ENCODE peak calls at places on chromosomes 12 and 14, in six cellular contexts. D, U, L, H, Y and V are unnamed samples.
A peak's percentile ranks its signal among the peaks of the same experiment; 100 is the strongest.

GRCh38 chr14:22478670-22479069 is 110.4 kb downstream of the DAD1 start:
- DNase-seq in D (no peak), U (no peak), L (no peak), H (no peak), Y (peak; percentile 51), V (no peak)

GRCh38 chr14:37172936-37173613 is 669 bp upstream of the SLC25A21 start:
- DNase-seq in D (no peak), U (no peak), L (no peak), H (no peak), Y (no peak), V (no peak)

GRCh38 chr12:91105807-91106206 is 5.5 kb downstream of the LUM start:
- DNase-seq in D (no peak), U (no peak), L (no peak), H (no peak), Y (no peak), V (no peak)

GRCh38 chr14:73945159-73945670 is 4.7 kb downstream of the FAM161B start:
- DNase-seq in D (no peak), U (peak; percentile 59), L (no peak), H (no peak), Y (no peak), V (no peak)

GRCh38 chr12:39887824-39888223 is 218.1 kb downstream of the SLC2A13 start:
- DNase-seq in D (no peak), U (no peak), L (no peak), H (no peak), Y (no peak), V (no peak)

GRCh38 chr14:37819155-37820015 is 224.0 kb downstream of the TTC6 start:
- DNase-seq in D (no peak), U (no peak), L (no peak), H (no peak), Y (peak; percentile 94), V (no peak)

GRCh38 chr12:25985296-25985992 is 27.0 kb downstream of the RASSF8 start:
- DNase-seq in D (no peak), U (no peak), L (no peak), H (no peak), Y (no peak), V (no peak)

GRCh38 chr14:72965249-72965648 is 39.0 kb downstream of the DCAF4 start:
- DNase-seq in D (no peak), U (no peak), L (no peak), H (no peak), Y (peak; percentile 33), V (peak; percentile 56)

GRCh38 chr14:85233756-85234545 is 296.0 kb upstream of the FLRT2 start:
- DNase-seq in D (no peak), U (no peak), L (no peak), H (no peak), Y (peak; percentile 89), V (peak; percentile 71)

GRCh38 chr12:109744991-109745942 is 31.6 kb downstream of the FAM222A start:
- DNase-seq in D (no peak), U (no peak), L (no peak), H (no peak), Y (peak; percentile 47), V (peak; percentile 37)

GRCh38 chr12:131855521-131856142 is 27.4 kb downstream of the MMP17 start:
- DNase-seq in D (no peak), U (no peak), L (no peak), H (no peak), Y (no peak), V (no peak)

GRCh38 chr12:104345234-104346066 is 41.9 kb downstream of the EID3 start:
- DNase-seq in D (no peak), U (no peak), L (no peak), H (no peak), Y (no peak), V (no peak)

GRCh38 chr14:78902010-78902623 is 731.9 kb downstream of the NRXN3 start:
- DNase-seq in D (peak; percentile 6), U (peak; percentile 15), L (no peak), H (no peak), Y (peak; percentile 78), V (peak; percentile 44)

GRCh38 chr14:106556665-106557289 is 1030.4 kb downstream of the TMEM121 start:
- DNase-seq in D (no peak), U (peak; percentile 73), L (peak; percentile 57), H (no peak), Y (no peak), V (no peak)

GRCh38 chr14:100416081-100416480 is 92.9 kb downstream of the SLC25A47 start:
- DNase-seq in D (no peak), U (no peak), L (no peak), H (no peak), Y (no peak), V (no peak)

GRCh38 chr14:90677484-90678045 is 138.7 kb downstream of the TTC7B start:
- DNase-seq in D (peak; percentile 19), U (no peak), L (no peak), H (no peak), Y (peak; percentile 71), V (no peak)

GRCh38 chr12:27388650-27389049 is 56.0 kb downstream of the BMAL2 start:
- DNase-seq in D (no peak), U (no peak), L (no peak), H (no peak), Y (no peak), V (no peak)

GRCh38 chr12:114694436-114695304 is 10.7 kb upstream of the TBX3 start:
- DNase-seq in D (no peak), U (no peak), L (no peak), H (peak; percentile 75), Y (no peak), V (no peak)

GRCh38 chr12:107429006-107429698 is 256.4 kb upstream of the PWP1 start:
- DNase-seq in D (no peak), U (peak; percentile 27), L (no peak), H (peak; percentile 75), Y (no peak), V (no peak)

GRCh38 chr14:75011356-75012097 is 8.8 kb downstream of the EIF2B2 start:
- DNase-seq in D (peak; percentile 66), U (no peak), L (no peak), H (no peak), Y (peak; percentile 79), V (peak; percentile 82)

GRCh38 chr14:71399057-71399487 is 491.8 kb downstream of the PCNX1 start:
- DNase-seq in D (no peak), U (no peak), L (no peak), H (no peak), Y (no peak), V (peak; percentile 18)

GRCh38 chr14:100526632-100527031 is 60.6 kb downstream of the BEGAIN start:
- DNase-seq in D (no peak), U (no peak), L (no peak), H (peak; percentile 41), Y (no peak), V (peak; percentile 14)

GRCh38 chr12:29317556-29318363 is 63.2 kb downstream of the ERGIC2 start:
- DNase-seq in D (peak; percentile 3), U (peak; percentile 55), L (no peak), H (peak; percentile 47), Y (peak; percentile 76), V (peak; percentile 85)

GRCh38 chr12:45050331-45050750 is 558 bp downstream of the DBX2 start:
- DNase-seq in D (no peak), U (no peak), L (no peak), H (no peak), Y (no peak), V (no peak)

GRCh38 chr14:69152181-69152943 is 557 bp downstream of the DCAF5 start:
- DNase-seq in D (peak; percentile 66), U (peak; percentile 10), L (peak; percentile 20), H (peak; percentile 60), Y (peak; percentile 51), V (peak; percentile 28)

GRCh38 chr12:88242161-88242925 is 100.2 kb downstream of the TMTC3 start:
- DNase-seq in D (peak; percentile 39), U (no peak), L (no peak), H (no peak), Y (peak; percentile 98), V (peak; percentile 13)

GRCh38 chr14:71235865-71236264 is 328.6 kb downstream of the PCNX1 start:
- DNase-seq in D (no peak), U (no peak), L (no peak), H (no peak), Y (no peak), V (peak; percentile 76)

GRCh38 chr14:104780513-104781030 is 15.0 kb downstream of the AKT1 start:
- DNase-seq in D (no peak), U (no peak), L (no peak), H (no peak), Y (no peak), V (no peak)

GRCh38 chr12:51951843-51952722 is 584 bp downstream of the ACVR1B start:
- DNase-seq in D (no peak), U (peak; percentile 26), L (no peak), H (peak; percentile 56), Y (no peak), V (no peak)

GRCh38 chr12:130747867-130748740 is 32.0 kb upstream of the RIMBP2 start:
- DNase-seq in D (peak; percentile 71), U (peak; percentile 79), L (peak; percentile 55), H (peak; percentile 84), Y (peak; percentile 77), V (peak; percentile 79)

GRCh38 chr12:121709478-121709890 is 3.1 kb upstream of the TMEM120B start:
- DNase-seq in D (no peak), U (no peak), L (no peak), H (no peak), Y (peak; percentile 70), V (peak; percentile 65)